ENCODE peak calls at places on chromosomes 13 and 19, in six cellular contexts. P is neuronal stem cell, F is IMR-90, Z is mesenchymal stem cell, O is H1, J is trophoblast cell. Q is an unnamed sample.

GRCh38 chr19:17214531-17215124 is 529 bp upstream of the USE1 start:
- DNase-seq in P (no peak), F (no peak), Z (no peak), O (no peak), J (no peak), Q (no peak)

GRCh38 chr19:13953021-13953531 is 767 bp downstream of the DCAF15 start:
- DNase-seq in P (no peak), F (peak), Z (peak), O (no peak), J (no peak), Q (peak)

GRCh38 chr13:40350283-40350992 is 316.0 kb downstream of the FOXO1 start:
- DNase-seq in P (no peak), F (no peak), Z (no peak), O (no peak), J (no peak), Q (no peak)

GRCh38 chr19:18233224-18233825 is 7.1 kb upstream of the PDE4C start:
- DNase-seq in P (no peak), F (peak), Z (peak), O (no peak), J (peak), Q (peak)

GRCh38 chr13:47258384-47258783 is 361.5 kb upstream of the HTR2A start:
- DNase-seq in P (no peak), F (no peak), Z (no peak), O (no peak), J (no peak), Q (no peak)

GRCh38 chr13:106533940-106534843 is 1.3 kb downstream of the EFNB2 start:
- DNase-seq in P (no peak), F (peak), Z (peak), O (no peak), J (peak), Q (no peak)

GRCh38 chr13:33204130-33204927 is 81.2 kb downstream of the STARD13 start:
- DNase-seq in P (no peak), F (peak), Z (peak), O (no peak), J (no peak), Q (no peak)

GRCh38 chr13:97384366-97384765 is 49.6 kb upstream of the RAP2A start:
- DNase-seq in P (no peak), F (no peak), Z (no peak), O (no peak), J (no peak), Q (no peak)

GRCh38 chr13:22017226-22017625 is 346.4 kb downstream of the FGF9 start:
- DNase-seq in P (no peak), F (no peak), Z (no peak), O (no peak), J (no peak), Q (no peak)

GRCh38 chr13:46345866-46346265 is 41.2 kb downstream of the RUBCNL start:
- DNase-seq in P (no peak), F (no peak), Z (no peak), O (no peak), J (no peak), Q (no peak)

GRCh38 chr13:31081316-31081715 is 80.4 kb downstream of the HSPH1 start:
- DNase-seq in P (no peak), F (no peak), Z (no peak), O (no peak), J (no peak), Q (no peak)

GRCh38 chr19:30154410-30154809 is 212.4 kb downstream of the URI1 start:
- DNase-seq in P (no peak), F (no peak), Z (no peak), O (no peak), J (no peak), Q (no peak)

GRCh38 chr19:35344511-35345031 is 3.1 kb upstream of the FFAR1 start:
- DNase-seq in P (no peak), F (no peak), Z (no peak), O (no peak), J (no peak), Q (peak)

GRCh38 chr19:40143612-40144011 is 47.6 kb upstream of the MAP3K10 start:
- DNase-seq in P (no peak), F (no peak), Z (no peak), O (no peak), J (no peak), Q (no peak)

GRCh38 chr19:30204721-30205120 is 167.5 kb upstream of the ZNF536 start:
- DNase-seq in P (no peak), F (no peak), Z (no peak), O (no peak), J (no peak), Q (no peak)

DNA sequence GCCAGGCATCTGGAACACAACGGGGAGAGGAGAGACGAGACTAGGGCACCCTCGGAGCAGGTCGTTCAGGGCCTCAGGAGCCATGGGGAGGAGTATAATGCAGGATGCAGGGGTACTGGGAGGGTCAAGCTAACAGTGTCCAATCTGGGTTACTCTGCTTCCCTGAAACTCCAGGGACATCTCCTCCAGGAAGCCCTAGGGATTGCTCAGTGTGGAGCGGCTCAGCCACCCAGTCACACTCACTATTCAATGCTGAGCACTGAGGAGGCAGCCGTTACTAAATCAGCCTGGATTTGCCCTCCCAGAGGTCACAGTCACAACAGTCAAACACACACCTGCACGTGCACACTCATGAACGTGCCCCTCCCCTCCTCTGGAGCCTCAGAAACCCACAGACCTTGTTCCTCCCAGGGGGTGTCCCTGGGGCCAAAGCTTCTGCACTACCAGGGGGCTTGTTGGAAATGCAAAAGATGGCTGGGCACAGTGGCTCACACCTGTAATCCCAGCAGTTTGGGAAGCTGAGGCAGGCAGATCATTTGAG is 6.9 kb upstream of the FOSB start:
- DNase-seq in P (no peak), F (no peak), Z (no peak), O (no peak), J (no peak), Q (no peak)
- H3K14ac ChIP-seq in P (no peak), F (no peak), Z (no peak), O (no peak), J (peak), Q (no peak)

DNA sequence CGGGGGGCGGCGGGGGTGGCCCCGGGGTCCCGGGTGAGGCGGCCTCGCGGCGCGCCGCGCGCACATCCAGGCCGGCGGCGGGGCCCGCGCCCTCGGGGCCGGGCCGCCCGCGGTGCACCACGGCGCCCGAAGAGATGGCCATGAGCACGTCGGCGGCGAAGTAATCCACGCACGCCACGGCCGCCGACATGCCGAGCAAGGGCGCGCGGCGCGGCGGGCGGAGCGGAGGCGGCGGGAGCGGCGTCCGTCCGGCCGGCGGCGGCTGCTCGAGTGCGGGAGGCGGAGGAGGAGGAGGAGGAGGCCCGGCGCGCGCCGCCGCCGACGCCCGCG is at the start of gene KLF16:
- DNase-seq in P (no peak), F (no peak), Z (no peak), O (no peak), J (no peak), Q (no peak)
- H3K14ac ChIP-seq in P (no peak), F (peak), Z (no peak), O (no peak), J (peak), Q (peak)

GRCh38 chr19:31319465-31319864 is 29.8 kb downstream of the TSHZ3 start:
- DNase-seq in P (no peak), F (no peak), Z (peak), O (no peak), J (no peak), Q (no peak)
- H3K14ac ChIP-seq in P (no peak), F (no peak), Z (no peak), O (no peak), J (no peak), Q (peak)

GRCh38 chr13:75855847-75856246 is 219.7 kb downstream of the LMO7 start:
- DNase-seq in P (no peak), F (no peak), Z (no peak), O (no peak), J (no peak), Q (no peak)
- H3K14ac ChIP-seq in P (no peak), F (no peak), Z (no peak), O (no peak), J (no peak), Q (no peak)